ENCODE peak calls at places on chromosomes 7 and 10, in seven cellular contexts. L is stromal cell of bone marrow; C is CD4-positive, CD25-positive, alpha-beta regulatory T cell; Q is brain microvascular endothelial cell; S is activated gamma-delta T cell treated with anti-CD3 and anti-CD28 coated beads, Interleukin-2, amount 50 U/mL, for 16 hours; B is lung; O is breast epithelium. X is an unnamed sample.

GRCh38 chr7:70006411-70006920 is 408.2 kb downstream of the AUTS2 start:
- DNase-seq in O (no peak), Q (no peak), S (no peak), B (no peak), L (no peak), C (no peak), X (no peak)

GRCh38 chr7:131924857-131925256 is 368.4 kb upstream of the PODXL start:
- DNase-seq in C (no peak), B (no peak), O (no peak), Q (no peak), L (no peak), S (no peak), X (no peak)

GRCh38 chr7:71017602-71018001 is 114.3 kb upstream of the GALNT17 start:
- DNase-seq in C (no peak), L (no peak), O (no peak), Q (no peak), S (no peak), B (no peak), X (no peak)

GRCh38 chr7:132343196-132343595 is 233.1 kb downstream of the PLXNA4 start:
- DNase-seq in B (no peak), O (no peak), L (peak; percentile 63), Q (no peak), C (no peak), S (no peak), X (no peak)

GRCh38 chr7:47581442-47581820 is 480 bp downstream of the TNS3 start:
- DNase-seq in S (no peak), Q (no peak), B (no peak), O (no peak), L (no peak), C (no peak), X (no peak)

GRCh38 chr7:35695628-35695888 is 623 bp upstream of the HERPUD2 start:
- DNase-seq in Q (no peak), L (no peak), O (no peak), C (no peak), B (no peak), S (no peak), X (no peak)

GRCh38 chr7:901388-902154 is 25.2 kb downstream of the GET4 start:
- DNase-seq in C (no peak), L (no peak), B (peak; percentile 83), S (no peak), O (no peak), Q (peak; percentile 89), X (peak; percentile 30)

GRCh38 chr7:43648725-43649406 is 66.0 kb downstream of the STK17A start:
- DNase-seq in L (peak; percentile 15), B (peak; percentile 35), S (peak; percentile 51), C (peak; percentile 62), O (peak; percentile 52), Q (peak; percentile 89), X (peak; percentile 58)

GRCh38 chr10:102408728-102409603 is 9.6 kb downstream of the PSD start:
- DNase-seq in C (peak; percentile 58), S (peak; percentile 67), O (no peak), B (no peak), Q (peak; percentile 17), L (no peak), X (no peak)

GRCh38 chr10:62582804-62583208 is 208.6 kb downstream of the ZNF365 start:
- DNase-seq in Q (peak; percentile 97), S (no peak), B (peak; percentile 46), C (no peak), L (peak; percentile 97), O (peak; percentile 37), X (peak; percentile 96)

X was measured in GM04504.